ENCODE peak calls at places on chromosomes 6 and 20, in six cellular contexts. E, Y, G, W, R and X are unnamed samples.
A peak's percentile ranks its signal among the peaks of the same experiment; 100 is the strongest.

GRCh38 chr6:30877419-30878262 is 6.7 kb upstream of the DDR1 start:
- DNase-seq in E (peak; percentile 96), Y (peak; percentile 67), G (peak; percentile 91), W (peak; percentile 93), R (peak; percentile 94), X (peak; percentile 86)

GRCh38 chr20:58553841-58554240 is 38.6 kb upstream of the APCDD1L start:
- DNase-seq in E (no peak), Y (no peak), G (no peak), W (no peak), R (peak; percentile 57), X (no peak)

GRCh38 chr20:63858393-63859165 is 2.7 kb upstream of the ABHD16B start:
- DNase-seq in E (no peak), Y (no peak), G (peak; percentile 74), W (no peak), R (peak; percentile 79), X (no peak)

GRCh38 chr6:46655803-46656202 is 3.0 kb downstream of the SLC25A27 start:
- DNase-seq in E (no peak), Y (no peak), G (no peak), W (no peak), R (peak; percentile 8), X (peak; percentile 30)

GRCh38 chr20:36097751-36098151 is 56.8 kb upstream of the EPB41L1 start:
- DNase-seq in E (no peak), Y (no peak), G (no peak), W (peak; percentile 20), R (no peak), X (no peak)

GRCh38 chr6:168428052-168428829 is 12.7 kb upstream of the SMOC2 start:
- DNase-seq in E (no peak), Y (no peak), G (no peak), W (no peak), R (no peak), X (no peak)

GRCh38 chr6:166236586-166236985 is 68.9 kb upstream of the TBXT start:
- DNase-seq in E (no peak), Y (no peak), G (peak; percentile 80), W (no peak), R (no peak), X (no peak)

GRCh38 chr6:89525786-89526562 is 93.0 kb downstream of the ANKRD6 start:
- DNase-seq in E (no peak), Y (no peak), G (no peak), W (no peak), R (no peak), X (no peak)

GRCh38 chr6:1335367-1336037 is 23.6 kb downstream of the FOXQ1 start:
- DNase-seq in E (no peak), Y (no peak), G (no peak), W (peak; percentile 93), R (peak; percentile 95), X (peak; percentile 94)

GRCh38 chr20:20793570-20793969 is 81.1 kb upstream of the RALGAPA2 start:
- DNase-seq in E (no peak), Y (no peak), G (no peak), W (no peak), R (no peak), X (no peak)

GRCh38 chr6:166626177-166627038 is 643 bp downstream of the RPS6KA2 start:
- DNase-seq in E (peak; percentile 35), Y (no peak), G (peak; percentile 87), W (peak; percentile 68), R (peak; percentile 58), X (no peak)

GRCh38 chr20:31833130-31833930 is 12.1 kb downstream of the FOXS1 start:
- DNase-seq in E (peak; percentile 83), Y (no peak), G (peak; percentile 86), W (peak; percentile 58), R (peak; percentile 60), X (peak; percentile 91)

GRCh38 chr6:30150151-30150550 is 10.9 kb downstream of the TRIM10 start:
- DNase-seq in E (no peak), Y (no peak), G (no peak), W (no peak), R (no peak), X (no peak)

GRCh38 chr6:73968358-73968757 is 272.4 kb downstream of the CD109 start:
- DNase-seq in E (no peak), Y (no peak), G (no peak), W (no peak), R (no peak), X (no peak)

GRCh38 chr6:145349950-145350510 is 385.3 kb downstream of the EPM2A start:
- DNase-seq in E (no peak), Y (no peak), G (no peak), W (no peak), R (no peak), X (no peak)

GRCh38 chr6:110282412-110282811 is 75.7 kb downstream of the METTL24 start:
- DNase-seq in E (no peak), Y (no peak), G (no peak), W (no peak), R (no peak), X (no peak)

GRCh38 chr20:35617397-35618031 is 1.9 kb downstream of the SPAG4 start:
- DNase-seq in E (peak; percentile 27), Y (peak; percentile 19), G (peak; percentile 85), W (peak; percentile 75), R (peak; percentile 59), X (peak; percentile 91)

GRCh38 chr6:45986746-45987274 is 28.9 kb downstream of the CLIC5 start:
- DNase-seq in E (no peak), Y (no peak), G (no peak), W (no peak), R (no peak), X (no peak)

GRCh38 chr6:125974214-125974866 is 12.0 kb upstream of the TRMT11 start:
- DNase-seq in E (no peak), Y (no peak), G (no peak), W (no peak), R (peak; percentile 81), X (peak; percentile 41)

GRCh38 chr6:22145823-22146379 is 150.9 kb downstream of the PRL start:
- DNase-seq in E (peak; percentile 9), Y (no peak), G (no peak), W (no peak), R (peak; percentile 77), X (no peak)

GRCh38 chr20:1286267-1287036 is 20.4 kb downstream of the SNPH start:
- DNase-seq in E (no peak), Y (no peak), G (no peak), W (no peak), R (no peak), X (no peak)

GRCh38 chr6:130118236-130118635 is 99.9 kb downstream of the L3MBTL3 start:
- DNase-seq in E (no peak), Y (no peak), G (no peak), W (no peak), R (no peak), X (no peak)

GRCh38 chr20:2402271-2402980 is 21.7 kb downstream of the TGM6 start:
- DNase-seq in E (no peak), Y (no peak), G (no peak), W (no peak), R (peak; percentile 65), X (no peak)

GRCh38 chr20:42714298-42715141 is 475.2 kb downstream of the PTPRT start:
- DNase-seq in E (no peak), Y (no peak), G (no peak), W (peak; percentile 38), R (no peak), X (no peak)

GRCh38 chr6:18384621-18385020 is 2.5 kb upstream of the RNF144B start:
- DNase-seq in E (no peak), Y (no peak), G (no peak), W (no peak), R (no peak), X (no peak)

GRCh38 chr6:153000243-153000642 is 2.3 kb downstream of the MTRF1L start:
- DNase-seq in E (no peak), Y (no peak), G (no peak), W (no peak), R (no peak), X (no peak)
- H3K4me3 ChIP-seq in E (no peak overlapping the region), Y (no peak overlapping the region), G (no peak overlapping the region), W (no peak overlapping the region), R (no peak overlapping the region), X (no peak overlapping the region)

GRCh38 chr20:13984211-13984610 is 6.2 kb downstream of the SEL1L2 start:
- DNase-seq in E (no peak), Y (no peak), G (no peak), W (no peak), R (no peak), X (no peak)
- H3K9me3 ChIP-seq in E (no peaks in the 10 kb centered on the region), Y (no peaks in the 10 kb centered on the region), G (no peaks in the 10 kb centered on the region), W (no peaks in the 10 kb centered on the region), R (no peaks in the 10 kb centered on the region), X (no peaks in the 10 kb centered on the region)

DNA sequence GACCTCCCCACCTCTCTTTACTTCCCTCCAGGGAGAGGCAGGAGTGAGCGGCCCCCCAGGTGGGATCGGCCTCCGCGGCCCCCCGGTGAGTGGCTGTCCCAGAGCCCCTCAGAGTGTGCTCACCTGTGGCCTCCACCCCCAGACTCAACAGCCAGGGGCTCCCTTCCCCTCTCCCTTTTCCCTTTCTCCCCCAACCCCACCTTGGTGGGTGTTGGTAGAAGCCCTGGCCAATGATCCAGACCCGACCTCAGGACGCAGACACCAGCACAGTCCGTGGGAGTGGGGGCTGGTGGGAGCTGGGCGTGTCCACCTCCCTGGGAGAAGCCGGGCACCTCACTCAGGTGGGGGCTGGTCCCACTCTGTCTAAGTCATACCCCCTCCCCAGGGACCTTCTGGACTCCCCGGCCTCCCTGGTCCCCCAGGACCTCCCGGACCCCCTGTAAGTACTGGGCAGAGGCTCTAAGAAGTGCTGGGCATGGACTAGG is 4.9 kb downstream of the COL9A3 start:
- DNase-seq in E (no peak), Y (no peak), G (no peak), W (no peak), R (no peak), X (no peak)
- H3K4me1 ChIP-seq in E (no peaks in the 10 kb centered on the region), Y (peaks cover 35% of the 10 kb centered on the region), G (peaks cover 19% of the 10 kb centered on the region), W (peaks cover 56% of the 10 kb centered on the region), R (peaks cover 10% of the 10 kb centered on the region), X (peaks cover 10% of the 10 kb centered on the region)

DNA sequence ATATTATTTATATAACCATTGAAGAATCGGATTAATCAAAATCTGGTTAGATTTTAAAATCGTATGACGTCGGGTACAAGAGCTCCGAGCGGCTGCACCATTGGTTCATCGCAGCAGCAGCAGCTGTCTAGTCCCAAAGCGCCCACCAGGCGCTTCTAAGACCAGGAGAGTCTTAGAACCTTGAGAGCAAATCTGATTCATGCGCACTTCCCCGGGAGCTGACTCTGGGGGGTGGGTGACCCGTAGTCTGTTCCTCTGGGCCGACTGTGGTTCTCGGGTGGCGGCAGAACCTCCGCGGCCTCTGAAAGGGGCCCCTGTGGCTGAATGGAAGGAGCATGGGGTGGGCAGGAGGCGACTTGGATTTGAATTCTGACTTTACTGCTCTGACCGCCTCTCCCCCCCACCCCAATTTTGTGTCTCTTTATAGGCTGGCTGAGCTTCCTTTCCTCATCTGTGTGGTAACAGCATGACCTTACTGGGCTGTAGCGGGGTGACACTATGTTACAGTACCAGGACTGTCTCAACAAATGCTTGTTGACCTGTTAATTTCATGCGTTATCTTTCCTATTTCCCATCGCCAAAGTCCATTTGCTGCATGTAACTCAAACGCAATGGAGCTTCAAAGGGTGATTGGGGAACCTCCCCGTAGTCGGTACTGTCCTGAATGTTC is 119.7 kb downstream of the RTN4IP1 start:
- DNase-seq in E (no peak), Y (no peak), G (no peak), W (no peak), R (no peak), X (no peak)
- H3K4me3 ChIP-seq in E (peak overlapping the region; percentile 28), Y (no peak overlapping the region), G (peak overlapping the region; percentile 79), W (no peak overlapping the region), R (peak overlapping the region; percentile 24), X (no peak overlapping the region)